ENCODE peak calls at places on chromosomes 1 and 21, in ten cellular contexts. One of them, this sample, is unnamed.

GRCh38 chr1:79839882-79840281 is 833.4 kb upstream of the ADGRL4 start:
- DNase-seq in T47D: no peak
- DNase-seq in ELF-1: no peak
- DNase-seq in NCI-H187: no peak
- DNase-seq in HTR-8/SVneo: no peak
- DNase-seq in stimulated activated naive CD8-positive, alpha-beta T cell treated with anti-CD3 and anti-CD28 coated beads, Interleukin-15, Interleukin-2, amounts not matched to agents 100 U/mL and 50 U/mL, for 24 hours: no peak
- DNase-seq in stimulated activated CD8-positive, alpha-beta memory T cell treated with anti-CD3 and anti-CD28 coated beads, Interleukin-15, amount 100 ng/mL, for 4 hours: no peak
- DNase-seq in Right ventricle myocardium superior: no peak
- DNase-seq in small intestine: peak; percentile 5
- DNase-seq in bronchial epithelial cell: no peak
- DNase-seq in this sample: no peak

GRCh38 chr1:165828103-165828558 is 717 bp downstream of the UCK2 start:
- DNase-seq in Right ventricle myocardium superior: peak; percentile 53
- DNase-seq in T47D: peak; percentile 57
- DNase-seq in bronchial epithelial cell: no peak
- DNase-seq in small intestine: peak; percentile 49
- DNase-seq in stimulated activated CD8-positive, alpha-beta memory T cell treated with anti-CD3 and anti-CD28 coated beads, Interleukin-15, amount 100 ng/mL, for 4 hours: peak; percentile 29
- DNase-seq in ELF-1: peak; percentile 60
- DNase-seq in HTR-8/SVneo: peak; percentile 51
- DNase-seq in stimulated activated naive CD8-positive, alpha-beta T cell treated with anti-CD3 and anti-CD28 coated beads, Interleukin-15, Interleukin-2, amounts not matched to agents 100 U/mL and 50 U/mL, for 24 hours: peak; percentile 73
- DNase-seq in NCI-H187: no peak
- DNase-seq in this sample: no peak

GRCh38 chr1:53495608-53496345 is 36.6 kb downstream of the DMRTB1 start:
- DNase-seq in NCI-H187: no peak
- DNase-seq in bronchial epithelial cell: no peak
- DNase-seq in small intestine: no peak
- DNase-seq in Right ventricle myocardium superior: no peak
- DNase-seq in HTR-8/SVneo: no peak
- DNase-seq in stimulated activated naive CD8-positive, alpha-beta T cell treated with anti-CD3 and anti-CD28 coated beads, Interleukin-15, Interleukin-2, amounts not matched to agents 100 U/mL and 50 U/mL, for 24 hours: no peak
- DNase-seq in stimulated activated CD8-positive, alpha-beta memory T cell treated with anti-CD3 and anti-CD28 coated beads, Interleukin-15, amount 100 ng/mL, for 4 hours: no peak
- DNase-seq in ELF-1: no peak
- DNase-seq in T47D: no peak
- DNase-seq in this sample: no peak

GRCh38 chr1:153945795-153946621 is 510 bp downstream of the DENND4B start:
- DNase-seq in HTR-8/SVneo: no peak
- DNase-seq in stimulated activated naive CD8-positive, alpha-beta T cell treated with anti-CD3 and anti-CD28 coated beads, Interleukin-15, Interleukin-2, amounts not matched to agents 100 U/mL and 50 U/mL, for 24 hours: peak; percentile 80
- DNase-seq in Right ventricle myocardium superior: peak; percentile 94
- DNase-seq in stimulated activated CD8-positive, alpha-beta memory T cell treated with anti-CD3 and anti-CD28 coated beads, Interleukin-15, amount 100 ng/mL, for 4 hours: peak; percentile 57
- DNase-seq in T47D: peak; percentile 84
- DNase-seq in NCI-H187: no peak
- DNase-seq in small intestine: peak; percentile 84
- DNase-seq in ELF-1: peak; percentile 60
- DNase-seq in bronchial epithelial cell: peak; percentile 41
- DNase-seq in this sample: no peak

GRCh38 chr1:1664941-1665814 is 6.4 kb upstream of the CDK11B start:
- DNase-seq in bronchial epithelial cell: no peak
- DNase-seq in Right ventricle myocardium superior: no peak
- DNase-seq in T47D: no peak
- DNase-seq in stimulated activated CD8-positive, alpha-beta memory T cell treated with anti-CD3 and anti-CD28 coated beads, Interleukin-15, amount 100 ng/mL, for 4 hours: no peak
- DNase-seq in NCI-H187: no peak
- DNase-seq in small intestine: no peak
- DNase-seq in stimulated activated naive CD8-positive, alpha-beta T cell treated with anti-CD3 and anti-CD28 coated beads, Interleukin-15, Interleukin-2, amounts not matched to agents 100 U/mL and 50 U/mL, for 24 hours: no peak
- DNase-seq in HTR-8/SVneo: no peak
- DNase-seq in ELF-1: no peak
- DNase-seq in this sample: no peak

GRCh38 chr21:35398366-35398982 is 349.4 kb upstream of the RUNX1 start:
- DNase-seq in Right ventricle myocardium superior: no peak
- DNase-seq in T47D: peak; percentile 18
- DNase-seq in HTR-8/SVneo: no peak
- DNase-seq in stimulated activated naive CD8-positive, alpha-beta T cell treated with anti-CD3 and anti-CD28 coated beads, Interleukin-15, Interleukin-2, amounts not matched to agents 100 U/mL and 50 U/mL, for 24 hours: no peak
- DNase-seq in small intestine: no peak
- DNase-seq in bronchial epithelial cell: no peak
- DNase-seq in stimulated activated CD8-positive, alpha-beta memory T cell treated with anti-CD3 and anti-CD28 coated beads, Interleukin-15, amount 100 ng/mL, for 4 hours: no peak
- DNase-seq in ELF-1: no peak
- DNase-seq in NCI-H187: peak; percentile 26
- DNase-seq in this sample: no peak

GRCh38 chr1:8821084-8821483 is 3.6 kb upstream of the RERE start:
- DNase-seq in stimulated activated CD8-positive, alpha-beta memory T cell treated with anti-CD3 and anti-CD28 coated beads, Interleukin-15, amount 100 ng/mL, for 4 hours: no peak
- DNase-seq in small intestine: no peak
- DNase-seq in Right ventricle myocardium superior: no peak
- DNase-seq in NCI-H187: no peak
- DNase-seq in T47D: no peak
- DNase-seq in HTR-8/SVneo: no peak
- DNase-seq in stimulated activated naive CD8-positive, alpha-beta T cell treated with anti-CD3 and anti-CD28 coated beads, Interleukin-15, Interleukin-2, amounts not matched to agents 100 U/mL and 50 U/mL, for 24 hours: no peak
- DNase-seq in ELF-1: peak; percentile 43
- DNase-seq in bronchial epithelial cell: no peak
- DNase-seq in this sample: no peak

GRCh38 chr1:209364716-209365115 is 218.8 kb upstream of the CAMK1G start:
- DNase-seq in stimulated activated naive CD8-positive, alpha-beta T cell treated with anti-CD3 and anti-CD28 coated beads, Interleukin-15, Interleukin-2, amounts not matched to agents 100 U/mL and 50 U/mL, for 24 hours: no peak
- DNase-seq in stimulated activated CD8-positive, alpha-beta memory T cell treated with anti-CD3 and anti-CD28 coated beads, Interleukin-15, amount 100 ng/mL, for 4 hours: no peak
- DNase-seq in bronchial epithelial cell: peak; percentile 98
- DNase-seq in HTR-8/SVneo: peak; percentile 37
- DNase-seq in small intestine: no peak
- DNase-seq in ELF-1: no peak
- DNase-seq in T47D: peak; percentile 95
- DNase-seq in Right ventricle myocardium superior: no peak
- DNase-seq in NCI-H187: no peak
- DNase-seq in this sample: no peak

GRCh38 chr1:15952317-15953258 is 23.3 kb downstream of the ZBTB17 start:
- DNase-seq in HTR-8/SVneo: peak; percentile 84
- DNase-seq in ELF-1: peak; percentile 46
- DNase-seq in Right ventricle myocardium superior: no peak
- DNase-seq in NCI-H187: no peak
- DNase-seq in T47D: no peak
- DNase-seq in bronchial epithelial cell: peak; percentile 100
- DNase-seq in small intestine: no peak
- DNase-seq in stimulated activated CD8-positive, alpha-beta memory T cell treated with anti-CD3 and anti-CD28 coated beads, Interleukin-15, amount 100 ng/mL, for 4 hours: no peak
- DNase-seq in stimulated activated naive CD8-positive, alpha-beta T cell treated with anti-CD3 and anti-CD28 coated beads, Interleukin-15, Interleukin-2, amounts not matched to agents 100 U/mL and 50 U/mL, for 24 hours: peak; percentile 61
- DNase-seq in this sample: peak; percentile 79

GRCh38 chr1:218659911-218660677 is 315.0 kb downstream of the TGFB2 start:
- DNase-seq in ELF-1: peak; percentile 6
- DNase-seq in Right ventricle myocardium superior: no peak
- DNase-seq in bronchial epithelial cell: no peak
- DNase-seq in stimulated activated naive CD8-positive, alpha-beta T cell treated with anti-CD3 and anti-CD28 coated beads, Interleukin-15, Interleukin-2, amounts not matched to agents 100 U/mL and 50 U/mL, for 24 hours: no peak
- DNase-seq in stimulated activated CD8-positive, alpha-beta memory T cell treated with anti-CD3 and anti-CD28 coated beads, Interleukin-15, amount 100 ng/mL, for 4 hours: no peak
- DNase-seq in T47D: no peak
- DNase-seq in NCI-H187: no peak
- DNase-seq in HTR-8/SVneo: peak; percentile 21
- DNase-seq in small intestine: no peak
- DNase-seq in this sample: no peak

GRCh38 chr1:164886101-164886500 is 327.1 kb downstream of the PBX1 start:
- DNase-seq in stimulated activated naive CD8-positive, alpha-beta T cell treated with anti-CD3 and anti-CD28 coated beads, Interleukin-15, Interleukin-2, amounts not matched to agents 100 U/mL and 50 U/mL, for 24 hours: no peak
- DNase-seq in stimulated activated CD8-positive, alpha-beta memory T cell treated with anti-CD3 and anti-CD28 coated beads, Interleukin-15, amount 100 ng/mL, for 4 hours: no peak
- DNase-seq in bronchial epithelial cell: peak; percentile 87
- DNase-seq in NCI-H187: no peak
- DNase-seq in small intestine: no peak
- DNase-seq in T47D: no peak
- DNase-seq in ELF-1: no peak
- DNase-seq in HTR-8/SVneo: no peak
- DNase-seq in Right ventricle myocardium superior: no peak
- DNase-seq in this sample: no peak

GRCh38 chr1:17584539-17584938 is 45.0 kb downstream of the ARHGEF10L start:
- DNase-seq in stimulated activated naive CD8-positive, alpha-beta T cell treated with anti-CD3 and anti-CD28 coated beads, Interleukin-15, Interleukin-2, amounts not matched to agents 100 U/mL and 50 U/mL, for 24 hours: no peak
- DNase-seq in HTR-8/SVneo: no peak
- DNase-seq in stimulated activated CD8-positive, alpha-beta memory T cell treated with anti-CD3 and anti-CD28 coated beads, Interleukin-15, amount 100 ng/mL, for 4 hours: no peak
- DNase-seq in Right ventricle myocardium superior: no peak
- DNase-seq in T47D: no peak
- DNase-seq in small intestine: no peak
- DNase-seq in ELF-1: no peak
- DNase-seq in NCI-H187: no peak
- DNase-seq in bronchial epithelial cell: no peak
- DNase-seq in this sample: no peak

GRCh38 chr1:89712420-89712819 is 79.5 kb downstream of the LRRC8C start:
- DNase-seq in bronchial epithelial cell: no peak
- DNase-seq in ELF-1: no peak
- DNase-seq in T47D: no peak
- DNase-seq in HTR-8/SVneo: no peak
- DNase-seq in NCI-H187: no peak
- DNase-seq in small intestine: no peak
- DNase-seq in Right ventricle myocardium superior: no peak
- DNase-seq in stimulated activated naive CD8-positive, alpha-beta T cell treated with anti-CD3 and anti-CD28 coated beads, Interleukin-15, Interleukin-2, amounts not matched to agents 100 U/mL and 50 U/mL, for 24 hours: no peak
- DNase-seq in stimulated activated CD8-positive, alpha-beta memory T cell treated with anti-CD3 and anti-CD28 coated beads, Interleukin-15, amount 100 ng/mL, for 4 hours: no peak
- DNase-seq in this sample: no peak

GRCh38 chr1:201535046-201535777 is 3.7 kb upstream of the NAV1 start:
- DNase-seq in T47D: no peak
- DNase-seq in stimulated activated CD8-positive, alpha-beta memory T cell treated with anti-CD3 and anti-CD28 coated beads, Interleukin-15, amount 100 ng/mL, for 4 hours: no peak
- DNase-seq in NCI-H187: no peak
- DNase-seq in stimulated activated naive CD8-positive, alpha-beta T cell treated with anti-CD3 and anti-CD28 coated beads, Interleukin-15, Interleukin-2, amounts not matched to agents 100 U/mL and 50 U/mL, for 24 hours: no peak
- DNase-seq in Right ventricle myocardium superior: no peak
- DNase-seq in ELF-1: no peak
- DNase-seq in small intestine: no peak
- DNase-seq in HTR-8/SVneo: no peak
- DNase-seq in bronchial epithelial cell: peak; percentile 49
- DNase-seq in this sample: no peak

GRCh38 chr1:160720366-160720765 is 8.7 kb upstream of the CD48 start:
- DNase-seq in ELF-1: no peak
- DNase-seq in stimulated activated CD8-positive, alpha-beta memory T cell treated with anti-CD3 and anti-CD28 coated beads, Interleukin-15, amount 100 ng/mL, for 4 hours: no peak
- DNase-seq in T47D: no peak
- DNase-seq in Right ventricle myocardium superior: no peak
- DNase-seq in stimulated activated naive CD8-positive, alpha-beta T cell treated with anti-CD3 and anti-CD28 coated beads, Interleukin-15, Interleukin-2, amounts not matched to agents 100 U/mL and 50 U/mL, for 24 hours: no peak
- DNase-seq in bronchial epithelial cell: peak; percentile 50
- DNase-seq in NCI-H187: no peak
- DNase-seq in HTR-8/SVneo: no peak
- DNase-seq in small intestine: no peak
- DNase-seq in this sample: no peak

GRCh38 chr21:27532081-27532480 is 565.2 kb upstream of the ADAMTS5 start:
- DNase-seq in bronchial epithelial cell: peak; percentile 64
- DNase-seq in ELF-1: no peak
- DNase-seq in small intestine: peak; percentile 29
- DNase-seq in Right ventricle myocardium superior: no peak
- DNase-seq in HTR-8/SVneo: no peak
- DNase-seq in T47D: peak; percentile 10
- DNase-seq in stimulated activated CD8-positive, alpha-beta memory T cell treated with anti-CD3 and anti-CD28 coated beads, Interleukin-15, amount 100 ng/mL, for 4 hours: no peak
- DNase-seq in NCI-H187: no peak
- DNase-seq in stimulated activated naive CD8-positive, alpha-beta T cell treated with anti-CD3 and anti-CD28 coated beads, Interleukin-15, Interleukin-2, amounts not matched to agents 100 U/mL and 50 U/mL, for 24 hours: no peak
- DNase-seq in this sample: no peak

GRCh38 chr1:201686709-201687455 is 142.1 kb upstream of the IPO9 start:
- DNase-seq in bronchial epithelial cell: peak; percentile 60
- DNase-seq in ELF-1: peak; percentile 25
- DNase-seq in stimulated activated CD8-positive, alpha-beta memory T cell treated with anti-CD3 and anti-CD28 coated beads, Interleukin-15, amount 100 ng/mL, for 4 hours: no peak
- DNase-seq in T47D: no peak
- DNase-seq in HTR-8/SVneo: no peak
- DNase-seq in stimulated activated naive CD8-positive, alpha-beta T cell treated with anti-CD3 and anti-CD28 coated beads, Interleukin-15, Interleukin-2, amounts not matched to agents 100 U/mL and 50 U/mL, for 24 hours: no peak
- DNase-seq in small intestine: peak; percentile 83
- DNase-seq in NCI-H187: no peak
- DNase-seq in Right ventricle myocardium superior: no peak
- DNase-seq in this sample: no peak

GRCh38 chr1:5891141-5891540 is 101.1 kb downstream of the NPHP4 start:
- DNase-seq in ELF-1: no peak
- DNase-seq in HTR-8/SVneo: no peak
- DNase-seq in stimulated activated CD8-positive, alpha-beta memory T cell treated with anti-CD3 and anti-CD28 coated beads, Interleukin-15, amount 100 ng/mL, for 4 hours: no peak
- DNase-seq in NCI-H187: no peak
- DNase-seq in T47D: no peak
- DNase-seq in small intestine: no peak
- DNase-seq in stimulated activated naive CD8-positive, alpha-beta T cell treated with anti-CD3 and anti-CD28 coated beads, Interleukin-15, Interleukin-2, amounts not matched to agents 100 U/mL and 50 U/mL, for 24 hours: no peak
- DNase-seq in Right ventricle myocardium superior: peak; percentile 8
- DNase-seq in bronchial epithelial cell: no peak
- DNase-seq in this sample: no peak

GRCh38 chr1:39205781-39206464 is 1.4 kb downstream of the MACF1 start:
- DNase-seq in bronchial epithelial cell: no peak
- DNase-seq in ELF-1: no peak
- DNase-seq in small intestine: no peak
- DNase-seq in stimulated activated CD8-positive, alpha-beta memory T cell treated with anti-CD3 and anti-CD28 coated beads, Interleukin-15, amount 100 ng/mL, for 4 hours: no peak
- DNase-seq in T47D: no peak
- DNase-seq in HTR-8/SVneo: no peak
- DNase-seq in Right ventricle myocardium superior: no peak
- DNase-seq in NCI-H187: no peak
- DNase-seq in stimulated activated naive CD8-positive, alpha-beta T cell treated with anti-CD3 and anti-CD28 coated beads, Interleukin-15, Interleukin-2, amounts not matched to agents 100 U/mL and 50 U/mL, for 24 hours: no peak
- DNase-seq in this sample: no peak

GRCh38 chr1:15430787-15431570 is 7.3 kb upstream of the CTRC start:
- DNase-seq in stimulated activated CD8-positive, alpha-beta memory T cell treated with anti-CD3 and anti-CD28 coated beads, Interleukin-15, amount 100 ng/mL, for 4 hours: peak; percentile 48
- DNase-seq in NCI-H187: no peak
- DNase-seq in T47D: peak; percentile 38
- DNase-seq in small intestine: peak; percentile 61
- DNase-seq in Right ventricle myocardium superior: peak; percentile 83
- DNase-seq in stimulated activated naive CD8-positive, alpha-beta T cell treated with anti-CD3 and anti-CD28 coated beads, Interleukin-15, Interleukin-2, amounts not matched to agents 100 U/mL and 50 U/mL, for 24 hours: peak; percentile 85
- DNase-seq in bronchial epithelial cell: peak; percentile 29
- DNase-seq in ELF-1: peak; percentile 93
- DNase-seq in HTR-8/SVneo: peak; percentile 61
- DNase-seq in this sample: no peak

GRCh38 chr1:211313392-211313791 is 13.2 kb upstream of the TRAF5 start:
- DNase-seq in T47D: no peak
- DNase-seq in bronchial epithelial cell: no peak
- DNase-seq in Right ventricle myocardium superior: no peak
- DNase-seq in ELF-1: no peak
- DNase-seq in NCI-H187: no peak
- DNase-seq in HTR-8/SVneo: no peak
- DNase-seq in stimulated activated naive CD8-positive, alpha-beta T cell treated with anti-CD3 and anti-CD28 coated beads, Interleukin-15, Interleukin-2, amounts not matched to agents 100 U/mL and 50 U/mL, for 24 hours: no peak
- DNase-seq in stimulated activated CD8-positive, alpha-beta memory T cell treated with anti-CD3 and anti-CD28 coated beads, Interleukin-15, amount 100 ng/mL, for 4 hours: no peak
- DNase-seq in small intestine: no peak
- DNase-seq in this sample: no peak

GRCh38 chr21:22885614-22886013 is 1887.4 kb downstream of the NCAM2 start:
- DNase-seq in small intestine: no peak
- DNase-seq in bronchial epithelial cell: peak; percentile 44
- DNase-seq in Right ventricle myocardium superior: no peak
- DNase-seq in NCI-H187: no peak
- DNase-seq in ELF-1: no peak
- DNase-seq in HTR-8/SVneo: no peak
- DNase-seq in stimulated activated CD8-positive, alpha-beta memory T cell treated with anti-CD3 and anti-CD28 coated beads, Interleukin-15, amount 100 ng/mL, for 4 hours: no peak
- DNase-seq in T47D: no peak
- DNase-seq in stimulated activated naive CD8-positive, alpha-beta T cell treated with anti-CD3 and anti-CD28 coated beads, Interleukin-15, Interleukin-2, amounts not matched to agents 100 U/mL and 50 U/mL, for 24 hours: no peak
- DNase-seq in this sample: no peak

This sample was measured in amniotic stem cell.